ENCODE peak calls at places on chromosome 18, in nine cellular contexts. One of them, this sample, is unnamed.

GRCh38 chr18:51137051-51137729 is 60.3 kb downstream of the MEX3C start:
- DNase-seq in amygdala: no peak
- DNase-seq in ACHN: no peak
- DNase-seq in lower leg skin: no peak
- DNase-seq in GM04503: no peak
- DNase-seq in T follicular helper cell: no peak
- DNase-seq in mesendoderm: peak; percentile 28
- DNase-seq in DMS53: no peak
- DNase-seq in RWPE1: no peak
- DNase-seq in this sample: no peak

GRCh38 chr18:44968336-44968735 is 287.6 kb downstream of the SETBP1 start:
- DNase-seq in mesendoderm: peak; percentile 53
- DNase-seq in DMS53: peak; percentile 12
- DNase-seq in RWPE1: no peak
- DNase-seq in GM04503: no peak
- DNase-seq in lower leg skin: no peak
- DNase-seq in amygdala: no peak
- DNase-seq in T follicular helper cell: no peak
- DNase-seq in ACHN: peak; percentile 14
- DNase-seq in this sample: no peak

GRCh38 chr18:48826271-48826670 is 124.5 kb downstream of the SMAD7 start:
- DNase-seq in mesendoderm: no peak
- DNase-seq in amygdala: no peak
- DNase-seq in GM04503: no peak
- DNase-seq in lower leg skin: no peak
- DNase-seq in RWPE1: no peak
- DNase-seq in ACHN: no peak
- DNase-seq in DMS53: no peak
- DNase-seq in T follicular helper cell: no peak
- DNase-seq in this sample: no peak

GRCh38 chr18:79479761-79480161 is 84.0 kb downstream of the NFATC1 start:
- DNase-seq in mesendoderm: no peak
- DNase-seq in T follicular helper cell: no peak
- DNase-seq in amygdala: no peak
- DNase-seq in GM04503: no peak
- DNase-seq in DMS53: no peak
- DNase-seq in RWPE1: no peak
- DNase-seq in ACHN: no peak
- DNase-seq in lower leg skin: no peak
- DNase-seq in this sample: no peak

GRCh38 chr18:70578480-70578879 is 289.6 kb downstream of the SOCS6 start:
- DNase-seq in amygdala: no peak
- DNase-seq in DMS53: peak; percentile 45
- DNase-seq in ACHN: no peak
- DNase-seq in RWPE1: no peak
- DNase-seq in GM04503: no peak
- DNase-seq in mesendoderm: peak; percentile 67
- DNase-seq in T follicular helper cell: no peak
- DNase-seq in lower leg skin: no peak
- DNase-seq in this sample: no peak

GRCh38 chr18:76824754-76825153 is 2.4 kb downstream of the ZNF236 start:
- DNase-seq in ACHN: no peak
- DNase-seq in mesendoderm: no peak
- DNase-seq in RWPE1: no peak
- DNase-seq in amygdala: no peak
- DNase-seq in GM04503: no peak
- DNase-seq in T follicular helper cell: no peak
- DNase-seq in DMS53: no peak
- DNase-seq in lower leg skin: no peak
- DNase-seq in this sample: no peak

GRCh38 chr18:11866329-11866728 is 15.1 kb downstream of the CHMP1B start:
- DNase-seq in DMS53: no peak
- DNase-seq in RWPE1: no peak
- DNase-seq in GM04503: no peak
- DNase-seq in lower leg skin: no peak
- DNase-seq in ACHN: no peak
- DNase-seq in T follicular helper cell: no peak
- DNase-seq in amygdala: no peak
- DNase-seq in mesendoderm: no peak
- DNase-seq in this sample: no peak

GRCh38 chr18:267380-267687 is 513 bp downstream of the THOC1 start:
- DNase-seq in ACHN: peak; percentile 33
- DNase-seq in lower leg skin: no peak
- DNase-seq in amygdala: no peak
- DNase-seq in GM04503: no peak
- DNase-seq in mesendoderm: peak; percentile 70
- DNase-seq in T follicular helper cell: no peak
- DNase-seq in DMS53: peak; percentile 89
- DNase-seq in RWPE1: peak; percentile 55
- DNase-seq in this sample: no peak

GRCh38 chr18:61833387-61833786 is 59.4 kb downstream of the RNF152 start:
- DNase-seq in GM04503: peak; percentile 16
- DNase-seq in lower leg skin: no peak
- DNase-seq in RWPE1: no peak
- DNase-seq in mesendoderm: no peak
- DNase-seq in DMS53: peak; percentile 53
- DNase-seq in amygdala: no peak
- DNase-seq in ACHN: no peak
- DNase-seq in T follicular helper cell: no peak
- DNase-seq in this sample: no peak

GRCh38 chr18:13220326-13220991 is 1.9 kb downstream of the LDLRAD4 start:
- DNase-seq in ACHN: no peak
- DNase-seq in mesendoderm: no peak
- DNase-seq in DMS53: no peak
- DNase-seq in GM04503: no peak
- DNase-seq in lower leg skin: no peak
- DNase-seq in T follicular helper cell: no peak
- DNase-seq in amygdala: no peak
- DNase-seq in RWPE1: no peak
- DNase-seq in this sample: no peak

GRCh38 chr18:13374468-13375301 is 156.1 kb downstream of the LDLRAD4 start:
- DNase-seq in T follicular helper cell: no peak
- DNase-seq in GM04503: no peak
- DNase-seq in lower leg skin: no peak
- DNase-seq in RWPE1: no peak
- DNase-seq in DMS53: no peak
- DNase-seq in amygdala: no peak
- DNase-seq in ACHN: no peak
- DNase-seq in mesendoderm: peak; percentile 77
- DNase-seq in this sample: no peak

GRCh38 chr18:57077786-57078552 is 68.9 kb upstream of the BOD1L2 start:
- DNase-seq in ACHN: no peak
- DNase-seq in amygdala: no peak
- DNase-seq in RWPE1: no peak
- DNase-seq in lower leg skin: no peak
- DNase-seq in T follicular helper cell: no peak
- DNase-seq in DMS53: no peak
- DNase-seq in mesendoderm: no peak
- DNase-seq in GM04503: no peak
- DNase-seq in this sample: peak; percentile 59

GRCh38 chr18:59478591-59478990 is 119.5 kb upstream of the LMAN1 start:
- DNase-seq in T follicular helper cell: no peak
- DNase-seq in mesendoderm: no peak
- DNase-seq in lower leg skin: no peak
- DNase-seq in RWPE1: no peak
- DNase-seq in amygdala: no peak
- DNase-seq in DMS53: no peak
- DNase-seq in GM04503: no peak
- DNase-seq in ACHN: no peak
- DNase-seq in this sample: no peak

GRCh38 chr18:48607049-48607984 is 68.5 kb downstream of the CTIF start:
- DNase-seq in RWPE1: no peak
- DNase-seq in GM04503: peak; percentile 73
- DNase-seq in DMS53: no peak
- DNase-seq in T follicular helper cell: no peak
- DNase-seq in ACHN: peak; percentile 91
- DNase-seq in lower leg skin: no peak
- DNase-seq in mesendoderm: no peak
- DNase-seq in amygdala: no peak
- DNase-seq in this sample: no peak

This sample was measured in GM12891.